ENCODE peak calls at places on chromosomes 16 and 17, in four cellular contexts. M is H54, O is adrenal gland, P is ovary. Y is an unnamed sample.
A peak's percentile ranks its signal among the peaks of the same experiment; 100 is the strongest.

GRCh38 chr17:773467-774319 is 8.4 kb downstream of the GLOD4 start:
- DNase-seq in M (no peak), O (no peak), P (no peak), Y (no peak)

GRCh38 chr16:70691223-70692129 is 5.6 kb upstream of the MTSS2 start:
- DNase-seq in O (peak; percentile 97), M (no peak), P (peak; percentile 91), Y (peak; percentile 69)

GRCh38 chr17:49753959-49754391 is 10.0 kb downstream of the FAM117A start:
- DNase-seq in M (no peak), P (no peak), O (no peak), Y (no peak)

GRCh38 chr17:52885882-52886281 is 727.4 kb upstream of the CA10 start:
- DNase-seq in O (no peak), M (no peak), P (no peak), Y (no peak)

GRCh38 chr17:49108318-49108717 is 24.3 kb upstream of the B4GALNT2 start:
- DNase-seq in O (peak; percentile 35), P (no peak), M (peak; percentile 66), Y (no peak)

GRCh38 chr16:23952128-23953041 is 116.6 kb downstream of the PRKCB start:
- DNase-seq in M (no peak), P (no peak), O (peak; percentile 9), Y (no peak)

GRCh38 chr17:226773-227580 is 45.5 kb upstream of the DOC2B start:
- DNase-seq in M (no peak), P (no peak), O (no peak), Y (no peak)

GRCh38 chr17:64354396-64354795 is 36.3 kb downstream of the PECAM1 start:
- DNase-seq in O (no peak), P (peak; percentile 14), M (no peak), Y (no peak)

GRCh38 chr17:76267051-76267576 is 2.0 kb downstream of the UBALD2 start:
- DNase-seq in O (no peak), P (no peak), M (no peak), Y (no peak)

GRCh38 chr16:83901101-83901500 is 2.2 kb downstream of the MLYCD start:
- DNase-seq in O (no peak), M (no peak), P (no peak), Y (no peak)

GRCh38 chr16:88876942-88877526 is 10.6 kb upstream of the PABPN1L start:
- DNase-seq in O (no peak), M (no peak), P (no peak), Y (no peak)

GRCh38 chr16:12805091-12805490 is 1.4 kb upstream of the CPPED1 start:
- DNase-seq in O (no peak), M (no peak), P (no peak), Y (no peak)

GRCh38 chr16:30010817-30011504 is at the start of gene DOC2A:
- DNase-seq in P (no peak), M (no peak), O (no peak), Y (no peak)

GRCh38 chr16:12089492-12090161 is 113.1 kb downstream of the SNX29 start:
- DNase-seq in P (peak; percentile 59), O (peak; percentile 45), M (no peak), Y (peak; percentile 37)

GRCh38 chr16:78877114-78877513 is 723.4 kb downstream of the MAF start:
- DNase-seq in M (no peak), O (no peak), P (no peak), Y (no peak)

GRCh38 chr16:88382491-88383400 is at the start of gene ZNF469:
- DNase-seq in O (peak; percentile 38), M (no peak), P (no peak), Y (no peak)

GRCh38 chr16:66516172-66516807 is 33.6 kb downstream of the TK2 start:
- DNase-seq in O (no peak), P (no peak), M (no peak), Y (no peak)

GRCh38 chr16:21169249-21169981 is 10.9 kb downstream of the LDAF1 start:
- DNase-seq in P (no peak), M (no peak), O (no peak), Y (no peak)

GRCh38 chr16:72501739-72502653 is 330.0 kb upstream of the PMFBP1 start:
- DNase-seq in P (peak; percentile 37), M (peak; percentile 15), O (peak; percentile 66), Y (peak; percentile 53)

GRCh38 chr16:70589998-70590471 is 56.3 kb upstream of the IL34 start:
- DNase-seq in O (no peak), M (peak; percentile 19), P (peak; percentile 52), Y (no peak)

GRCh38 chr17:64005734-64006167 is 7.6 kb downstream of the PRR29 start:
- DNase-seq in M (no peak), O (peak; percentile 23), P (no peak), Y (peak; percentile 33)

GRCh38 chr16:79071424-79071823 is 529.1 kb downstream of the MAF start:
- DNase-seq in M (no peak), P (peak; percentile 64), O (no peak), Y (peak; percentile 12)

GRCh38 chr16:19085679-19086200 is 18.3 kb downstream of the COQ7 start:
- DNase-seq in O (peak; percentile 52), M (no peak), P (no peak), Y (peak; percentile 64)

GRCh38 chr17:67386965-67387551 is 10.0 kb downstream of the PITPNC1 start:
- DNase-seq in P (peak; percentile 31), O (peak; percentile 36), M (peak; percentile 77), Y (peak; percentile 60)

GRCh38 chr17:75827291-75828050 is 16.7 kb downstream of the UNC13D start:
- DNase-seq in O (peak; percentile 73), M (peak; percentile 74), P (peak; percentile 68), Y (peak; percentile 65)

GRCh38 chr17:73151888-73152633 is 12.7 kb upstream of the SSTR2 start:
- DNase-seq in O (no peak), M (no peak), P (no peak), Y (no peak)

GRCh38 chr17:80036715-80037477 is 454 bp downstream of the CCDC40 start:
- DNase-seq in O (peak; percentile 48), P (no peak), M (peak; percentile 52), Y (peak; percentile 37)

GRCh38 chr16:89709166-89709565 is 7.7 kb upstream of the SPATA2L start:
- DNase-seq in M (no peak), P (no peak), O (no peak), Y (no peak)

DNA sequence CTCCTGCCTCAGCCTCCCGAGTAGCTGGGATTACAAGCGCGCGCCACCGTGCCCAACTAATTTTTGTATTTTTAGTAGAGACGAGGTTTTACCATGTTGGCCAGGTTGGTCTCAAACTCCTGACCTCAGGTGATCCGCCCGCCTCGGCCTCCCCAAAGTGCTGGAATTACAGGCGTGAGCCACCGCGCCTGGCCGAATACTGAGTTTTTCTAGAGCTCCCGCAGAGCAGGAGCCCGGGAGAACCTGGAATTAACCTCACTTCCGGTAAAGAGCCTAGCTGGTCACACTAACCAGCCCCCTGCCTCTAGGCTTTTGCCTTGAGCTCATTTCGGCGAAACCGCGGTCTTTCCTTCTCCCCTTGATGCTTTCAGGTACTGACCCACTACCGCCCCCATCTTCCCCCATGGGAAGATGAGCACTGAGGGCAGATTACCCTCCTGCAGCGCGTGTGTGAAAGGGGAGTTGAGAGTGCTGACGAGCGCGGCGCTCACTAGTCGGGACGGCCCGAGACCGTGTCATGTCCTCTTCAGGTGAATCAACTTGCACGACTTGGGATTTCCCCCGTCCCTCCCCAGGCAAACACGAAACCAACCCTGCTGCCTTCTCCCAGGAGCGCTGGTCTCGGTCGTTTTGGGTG is 743 bp upstream of the NEK8 start:
- DNase-seq in O (peak; percentile 59), M (peak; percentile 68), P (peak; percentile 61), Y (peak; percentile 83)
- TF ChIP-seq POLR2A in O (peak; percentile 14), M (peak; percentile 19), P (no peak), Y (peak; percentile 56)

GRCh38 chr17:82881900-82882714 is 42.3 kb upstream of the ZNF750 start:
- DNase-seq in P (no peak), O (peak; percentile 56), M (no peak), Y (peak; percentile 51)
- TF ChIP-seq POLR2A in P (no peak), O (no peak), M (no peak), Y (no peak)

DNA sequence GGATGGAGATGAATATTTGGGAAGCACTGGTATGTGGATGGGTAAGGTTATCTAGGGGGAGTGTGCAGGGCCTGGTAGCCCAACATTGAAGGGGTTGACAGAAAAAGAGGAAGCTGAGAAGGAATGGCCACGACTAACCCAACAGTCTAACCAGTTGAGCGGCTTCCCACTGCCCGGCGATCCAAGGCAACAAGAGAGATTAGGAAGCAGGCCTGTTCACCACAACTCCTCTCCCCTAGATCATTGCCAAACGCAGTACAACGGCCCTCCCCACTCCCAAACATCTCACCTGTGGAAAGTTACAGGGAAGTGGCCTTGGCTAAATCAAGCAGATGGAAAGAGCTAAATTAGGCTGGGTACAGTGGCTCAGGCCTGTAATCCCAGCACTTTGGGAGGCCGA is 11.2 kb upstream of the RANGRF start:
- DNase-seq in M (no peak), P (no peak), O (no peak), Y (no peak)
- TF ChIP-seq POLR2A in M (no peak), P (no peak), O (no peak), Y (no peak)

DNA sequence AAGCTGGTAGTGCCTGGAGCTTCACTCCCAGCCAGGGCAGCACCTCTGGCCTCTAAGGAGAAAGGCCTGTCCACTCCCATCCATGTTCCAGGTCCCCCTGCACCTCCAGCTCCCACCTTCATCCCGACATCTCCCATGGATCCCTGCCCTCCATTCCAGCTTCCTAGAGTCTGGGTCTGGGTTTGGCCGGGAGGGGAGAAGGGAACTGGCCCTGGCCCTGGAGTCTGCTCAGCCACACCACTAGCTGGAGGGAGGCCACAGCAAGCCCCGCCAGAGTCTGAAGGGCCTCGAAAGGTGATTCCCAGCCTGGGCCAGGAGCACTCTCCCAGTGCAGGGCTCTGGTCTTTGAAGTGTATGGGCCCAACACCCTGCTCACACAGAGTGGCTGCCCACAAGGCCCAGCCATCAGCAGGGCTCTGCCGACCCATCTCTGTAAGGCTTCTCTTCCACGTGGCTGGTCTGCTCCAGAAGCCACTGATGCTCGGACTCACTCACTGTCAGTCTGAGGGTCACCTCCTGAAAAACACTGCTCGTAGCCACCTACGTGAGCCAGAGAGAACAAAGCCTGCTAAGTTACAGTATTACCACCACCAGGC is 4.7 kb downstream of the NAT9 start:
- DNase-seq in P (no peak), O (no peak), M (no peak), Y (no peak)
- TF ChIP-seq POLR2A in P (no peak), O (no peak), M (no peak), Y (no peak)

GRCh38 chr17:4498461-4499397 is at the start of gene SPNS2:
- DNase-seq in P (peak; percentile 40), O (peak; percentile 57), M (peak; percentile 90), Y (peak; percentile 68)
- TF ChIP-seq POLR2A in P (no peak), O (peak; percentile 34), M (no peak), Y (no peak)

GRCh38 chr17:27284811-27285415 is 9.0 kb upstream of the WSB1 start:
- DNase-seq in P (no peak), O (peak; percentile 36), M (no peak), Y (no peak)
- TF ChIP-seq POLR2A in P (no peak), O (peak; percentile 8), M (no peak), Y (no peak)

GRCh38 chr16:85563515-85564276 is 49.4 kb upstream of the GSE1 start:
- DNase-seq in P (peak; percentile 72), O (peak; percentile 77), M (peak; percentile 88), Y (peak; percentile 87)
- TF ChIP-seq POLR2A in P (no peak), O (no peak), M (no peak), Y (no peak)

DNA sequence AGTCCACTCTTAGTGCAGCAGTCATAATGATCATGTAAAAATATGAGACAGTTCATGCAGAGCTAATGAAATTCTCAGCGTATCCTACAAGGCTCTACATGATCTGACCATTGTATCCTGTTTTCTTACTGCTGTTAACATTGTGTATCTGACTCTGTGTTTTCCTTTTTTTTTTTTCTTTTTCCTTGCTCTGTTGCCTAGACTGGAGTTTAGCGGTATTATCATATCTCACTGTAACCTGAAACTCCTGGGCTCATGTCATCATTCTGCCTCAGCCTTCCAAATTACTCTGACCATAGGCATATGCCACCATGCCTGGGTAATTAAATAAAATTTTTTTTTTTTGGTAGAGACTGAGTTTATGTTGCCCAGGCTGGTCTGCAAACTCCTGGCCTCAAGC is 12.1 kb downstream of the DUS2 start:
- DNase-seq in P (no peak), O (no peak), M (no peak), Y (no peak)
- TF ChIP-seq POLR2A in P (no peak), O (no peak), M (no peak), Y (no peak)

Y was measured in transverse colon.